ENCODE peak calls at places on chromosomes 4 and X, in four cellular contexts. J is A549, W is heart left ventricle, G is transverse colon. F is an unnamed sample.

GRCh38 chr4:37648084-37648817 is 37.9 kb downstream of the RELL1 start:
- DNase-seq in G (peak; percentile 74), J (peak; percentile 58), W (peak; percentile 72), F (peak; percentile 91)

GRCh38 chr4:16717266-16717970 is 181.0 kb downstream of the LDB2 start:
- DNase-seq in G (no peak), J (no peak), W (no peak), F (no peak)

GRCh38 chr4:27917381-27917780 is 1056.7 kb downstream of the STIM2 start:
- DNase-seq in J (no peak), W (no peak), G (no peak), F (no peak)

GRCh38 chrX:37993857-37994619 is 12.3 kb upstream of the SYTL5 start:
- DNase-seq in W (no peak), J (no peak), G (peak; percentile 68), F (peak; percentile 8)

GRCh38 chrX:45771114-45771513 is 570.4 kb upstream of the DIPK2B start:
- DNase-seq in J (peak; percentile 59), W (no peak), G (peak; percentile 72), F (peak; percentile 56)

GRCh38 chr4:156685308-156685707 is 286.3 kb downstream of the PDGFC start:
- DNase-seq in G (no peak), W (no peak), J (no peak), F (no peak)

GRCh38 chr4:139872274-139872673 is 206.7 kb downstream of the MGST2 start:
- DNase-seq in J (no peak), G (no peak), W (no peak), F (peak; percentile 92)

GRCh38 chrX:115911967-115912366 is 258.6 kb upstream of the AGTR2 start:
- DNase-seq in W (no peak), J (no peak), G (no peak), F (no peak)

GRCh38 chr4:101232074-101232776 is 115.1 kb downstream of the PPP3CA start:
- DNase-seq in W (peak; percentile 22), J (no peak), G (no peak), F (no peak)

GRCh38 chrX:107207089-107207488 is 678 bp downstream of the DNAAF6 start:
- DNase-seq in G (no peak), J (no peak), W (no peak), F (no peak)

GRCh38 chrX:21831496-21831895 is 7.9 kb upstream of the MBTPS2 start:
- DNase-seq in J (no peak), W (no peak), G (no peak), F (no peak)

GRCh38 chr4:26235500-26235899 is 85.3 kb upstream of the RBPJ start:
- DNase-seq in G (peak; percentile 60), J (no peak), W (peak; percentile 18), F (peak; percentile 28)

GRCh38 chr4:1855334-1856070 is 454 bp downstream of the LETM1 start:
- DNase-seq in G (peak; percentile 37), J (no peak), W (no peak), F (peak; percentile 53)

GRCh38 chrX:6021316-6022091 is 207.2 kb downstream of the NLGN4X start:
- DNase-seq in J (no peak), W (no peak), G (peak; percentile 35), F (peak; percentile 33)

GRCh38 chr4:53801373-53801772 is 210.1 kb upstream of the LNX1 start:
- DNase-seq in W (no peak), G (no peak), J (no peak), F (no peak)

GRCh38 chrX:96389314-96390048 is 295.2 kb upstream of the DIAPH2 start:
- DNase-seq in G (no peak), W (no peak), J (no peak), F (no peak)

GRCh38 chrX:152810403-152810802 is 20.2 kb downstream of the CETN2 start:
- DNase-seq in J (no peak), W (no peak), G (no peak), F (no peak)

GRCh38 chrX:105645667-105646354 is 176.5 kb upstream of the NRK start:
- DNase-seq in G (no peak), J (no peak), W (no peak), F (no peak)

GRCh38 chrX:70042399-70043371 is 7.1 kb downstream of the AWAT2 start:
- DNase-seq in W (no peak), G (no peak), J (no peak), F (peak; percentile 12)

GRCh38 chr4:40176602-40177001 is 20.2 kb upstream of the RHOH start:
- DNase-seq in G (no peak), W (no peak), J (no peak), F (no peak)

GRCh38 chr4:169940460-169940859 is 85.7 kb downstream of the MFAP3L start:
- DNase-seq in W (no peak), J (no peak), G (no peak), F (no peak)

GRCh38 chr4:176925962-176926361 is 133.2 kb upstream of the VEGFC start:
- DNase-seq in W (no peak), G (no peak), J (no peak), F (no peak)

GRCh38 chrX:19121898-19122640 is at the start of gene ADGRG2:
- DNase-seq in W (peak; percentile 7), G (peak; percentile 7), J (peak; percentile 37), F (no peak)

GRCh38 chr4:140154572-140154891 is 548 bp upstream of the MAML3 start:
- DNase-seq in G (no peak), J (no peak), W (no peak), F (no peak)

GRCh38 chr4:118765399-118765798 is 70.5 kb downstream of the SEC24D start:
- DNase-seq in J (peak; percentile 17), G (no peak), W (no peak), F (no peak)

GRCh38 chr4:10461091-10461849 is 4.0 kb upstream of the ZNF518B start:
- DNase-seq in W (peak; percentile 35), J (peak; percentile 9), G (peak; percentile 57), F (peak; percentile 16)

GRCh38 chr4:140856692-140857091 is 100.5 kb upstream of the TBC1D9 start:
- DNase-seq in J (no peak), W (peak; percentile 24), G (no peak), F (no peak)

GRCh38 chr4:39032218-39033085 is at the start of gene TMEM156:
- DNase-seq in G (no peak), W (no peak), J (no peak), F (peak; percentile 92)
- H3K4me3 ChIP-seq in G (peak within 1 kb of the TSS; percentile 2), W (no peak within 1 kb of the TSS), J (peak within 1 kb of the TSS; percentile 40), F (peak within 1 kb of the TSS; percentile 70)

DNA sequence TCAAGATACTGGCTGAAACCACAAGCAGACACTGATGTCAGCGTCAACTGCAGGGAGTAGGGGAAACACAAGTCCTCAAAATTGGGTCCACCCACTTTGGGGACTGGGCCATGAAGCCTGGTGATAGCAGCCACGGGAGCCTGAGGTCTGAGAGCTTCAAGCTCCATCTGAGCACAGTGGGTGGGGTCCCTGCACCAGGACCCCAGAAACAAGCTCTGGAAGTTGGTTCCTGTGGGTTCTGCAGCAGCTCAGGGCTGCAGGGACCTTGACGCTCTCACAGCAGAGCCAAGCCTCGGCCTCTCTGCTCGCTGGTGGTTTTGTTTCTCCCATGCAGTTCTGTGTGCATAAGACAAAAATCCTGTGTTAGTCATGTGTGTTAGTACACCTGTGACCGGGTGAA is 54.5 kb downstream of the CPLX1 start:
- DNase-seq in G (no peak), W (no peak), J (no peak), F (no peak)
- TF ChIP-seq POLR2A in G (no peak), W (no peak), J (no peak), F (no peak)

GRCh38 chrX:119759333-119759766 is 962 bp downstream of the SOWAHD start:
- DNase-seq in W (no peak), G (no peak), J (no peak), F (no peak)
- H3K4me3 ChIP-seq in W (peak overlapping the region; percentile 46), G (peak overlapping the region; percentile 47), J (no peak overlapping the region), F (peak overlapping the region; percentile 56)

GRCh38 chr4:83604315-83604714 is 68.4 kb downstream of the GPAT3 start:
- DNase-seq in G (no peak), W (no peak), J (no peak), F (no peak)

GRCh38 chr4:83603130-83603529 is 67.2 kb downstream of the GPAT3 start:
- DNase-seq in W (no peak), J (no peak), G (no peak), F (no peak)

GRCh38 chr4:83599183-83599582 is 63.3 kb downstream of the GPAT3 start:
- DNase-seq in G (no peak), J (no peak), W (no peak), F (peak; percentile 62)
- TF ChIP-seq POLR2A in G (no peak), J (no peak), W (no peak), F (no peak)

DNA sequence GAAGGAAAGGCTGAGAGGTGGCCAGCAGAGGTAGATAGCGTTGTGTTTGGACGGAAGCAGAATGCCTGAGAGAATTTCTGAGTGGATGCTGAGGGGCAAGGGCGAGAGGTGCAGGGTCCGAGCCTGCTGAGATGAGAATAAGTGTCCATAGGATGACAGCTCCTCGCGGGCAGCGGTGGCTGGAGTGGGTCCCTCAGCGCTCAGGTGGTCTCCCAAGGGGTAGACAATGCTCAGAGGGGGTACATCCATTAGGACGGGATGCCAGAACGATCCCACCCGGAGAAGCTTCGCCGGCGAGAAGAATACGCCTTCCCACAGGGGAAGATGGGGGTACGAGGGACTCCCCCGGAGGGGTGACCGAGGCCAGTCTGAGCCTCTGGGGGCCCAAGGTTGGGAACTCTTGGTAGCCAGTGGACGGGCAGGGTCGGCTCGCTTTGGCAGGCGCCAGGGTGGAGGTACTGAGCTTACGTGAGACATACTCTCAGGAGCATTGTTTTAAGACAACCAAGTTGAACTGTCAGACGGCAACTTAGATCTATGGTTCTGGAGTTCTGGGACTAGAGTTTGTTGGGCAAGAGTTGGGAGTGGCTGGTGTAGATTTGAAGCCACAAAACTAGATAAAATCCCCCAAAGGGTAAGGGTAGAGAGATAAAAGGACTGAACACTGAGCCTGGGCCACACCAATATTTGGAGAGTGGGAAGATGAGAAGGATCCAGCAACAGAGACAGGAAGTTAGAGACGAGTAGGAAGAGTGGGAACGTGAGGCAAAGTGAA is 15.8 kb downstream of the BRCC3 start:
- DNase-seq in J (no peak), G (no peak), W (no peak), F (no peak)
- H3K4me3 ChIP-seq in J (no peak overlapping the region), G (no peak overlapping the region), W (no peak overlapping the region), F (no peak overlapping the region)

GRCh38 chrX:79159800-79160199 is 15.3 kb downstream of the GPR174 start:
- DNase-seq in W (no peak), G (no peak), J (no peak), F (no peak)

GRCh38 chrX:79156818-79157217 is 12.3 kb downstream of the GPR174 start:
- DNase-seq in G (no peak), J (no peak), W (no peak), F (no peak)

GRCh38 chrX:79153348-79153747 is 8.9 kb downstream of the GPR174 start:
- DNase-seq in W (no peak), G (no peak), J (no peak), F (no peak)

GRCh38 chrX:79154612-79155358 is 10.3 kb downstream of the GPR174 start:
- DNase-seq in G (no peak), J (no peak), W (no peak), F (no peak)
- TF ChIP-seq POLR2A in G (no peak), J (no peak), W (no peak), F (no peak)

GRCh38 chr4:137529432-137529831 is 2.9 kb downstream of the PCDH18 start:
- DNase-seq in G (no peak), J (no peak), W (no peak), F (no peak)
- H3K4me3 ChIP-seq in G (peak overlapping the region; percentile 47), J (no peak overlapping the region), W (peak overlapping the region; percentile 62), F (no peak overlapping the region)